ENCODE peak calls at places on chromosomes 12 and 14, in five cellular contexts. N, D, K, A and Q are unnamed samples.

GRCh38 chr12:69925291-69925690 is 100.3 kb downstream of the MYRFL start:
- DNase-seq in K (no peak), D (no peak), N (no peak), A (peak), Q (no peak)

GRCh38 chr12:27840229-27840999 is 60.4 kb upstream of the MANSC4 start:
- DNase-seq in N (no peak), D (no peak), A (peak), K (no peak), Q (no peak)

GRCh38 chr12:120767071-120768024 is 41.7 kb downstream of the ACADS start:
- DNase-seq in K (no peak), A (no peak), N (no peak), D (no peak), Q (no peak)

GRCh38 chr14:75491376-75491978 is 30.8 kb upstream of the BATF start:
- DNase-seq in N (no peak), D (no peak), A (no peak), K (no peak), Q (no peak)

GRCh38 chr12:65658360-65658759 is 165.9 kb upstream of the HMGA2 start:
- DNase-seq in D (no peak), K (no peak), N (no peak), A (no peak), Q (no peak)

GRCh38 chr14:23252420-23253333 is 14.9 kb downstream of the RNF212B start:
- DNase-seq in K (no peak), A (no peak), D (no peak), N (no peak), Q (no peak)

GRCh38 chr12:132268674-132269073 is 60.7 kb downstream of the GALNT9 start:
- DNase-seq in D (no peak), K (no peak), N (no peak), A (no peak), Q (no peak)

GRCh38 chr14:60094306-60094897 is 2.7 kb downstream of the PCNX4 start:
- DNase-seq in N (no peak), K (peak), D (peak), A (peak), Q (peak)

GRCh38 chr12:32223941-32224340 is 117.3 kb downstream of the BICD1 start:
- DNase-seq in A (no peak), D (no peak), K (no peak), N (no peak), Q (no peak)

GRCh38 chr12:120362516-120363273 is 6.3 kb downstream of the MSI1 start:
- DNase-seq in K (no peak), D (no peak), N (no peak), A (no peak), Q (no peak)

GRCh38 chr12:76025601-76026575 is 5.7 kb downstream of the PHLDA1 start:
- DNase-seq in N (no peak), A (no peak), D (no peak), K (no peak), Q (no peak)

GRCh38 chr14:49506650-49507049 is 79.5 kb downstream of the RPS29 start:
- DNase-seq in D (no peak), K (no peak), A (no peak), N (no peak), Q (no peak)

GRCh38 chr14:54189358-54190354 is 207.2 kb upstream of the CDKN3 start:
- DNase-seq in N (no peak), D (peak), A (no peak), K (peak), Q (peak)

GRCh38 chr12:29041621-29042020 is 107.5 kb upstream of the FAR2 start:
- DNase-seq in K (peak), N (no peak), A (no peak), D (peak), Q (no peak)

GRCh38 chr12:27534060-27534764 is 10.2 kb downstream of the PPFIBP1 start:
- DNase-seq in A (peak), D (no peak), K (no peak), N (no peak), Q (no peak)

GRCh38 chr14:56194062-56194461 is 75.9 kb downstream of the PELI2 start:
- DNase-seq in N (no peak), K (no peak), D (no peak), A (no peak), Q (no peak)

GRCh38 chr14:32200368-32201195 is 1.3 kb upstream of the RNU6-7 start:
- DNase-seq in A (no peak), D (no peak), N (no peak), K (no peak), Q (no peak)

GRCh38 chr12:19873146-19873545 is 433.9 kb downstream of the AEBP2 start:
- DNase-seq in A (no peak), D (no peak), K (no peak), N (no peak), Q (no peak)

GRCh38 chr14:81313775-81314429 is 86.2 kb downstream of the STON2 start:
- DNase-seq in N (no peak), K (no peak), A (no peak), D (peak), Q (peak)

GRCh38 chr12:58554522-58555157 is 365.7 kb downstream of the LRIG3 start:
- DNase-seq in K (no peak), D (no peak), N (no peak), A (no peak), Q (no peak)

GRCh38 chr14:61474671-61475070 is 153.3 kb downstream of the PRKCH start:
- DNase-seq in K (no peak), D (no peak), A (no peak), N (no peak), Q (peak)

GRCh38 chr14:91154851-91155625 is 41.2 kb downstream of the DGLUCY start:
- DNase-seq in K (peak), N (no peak), A (no peak), D (peak), Q (peak)

GRCh38 chr12:12070674-12071661 is at the start of gene BCL2L14:
- DNase-seq in K (peak), A (peak), D (no peak), N (no peak), Q (no peak)

GRCh38 chr12:6494351-6494743 is 445 bp downstream of the NCAPD2 start:
- DNase-seq in D (no peak), K (no peak), A (no peak), N (no peak), Q (no peak)

GRCh38 chr12:83256581-83256980 is 569.9 kb downstream of the TMTC2 start:
- DNase-seq in D (no peak), N (no peak), K (no peak), A (no peak), Q (no peak)

GRCh38 chr12:117680311-117680710 is 288.5 kb downstream of the KSR2 start:
- DNase-seq in K (no peak), A (no peak), D (peak), N (no peak), Q (no peak)

GRCh38 chr12:34404377-34405285 is 382.3 kb downstream of the ALG10 start:
- DNase-seq in D (no peak), A (no peak), K (no peak), N (no peak), Q (no peak)

GRCh38 chr14:63901434-63902085 is 48.8 kb downstream of the SYNE2 start:
- DNase-seq in K (no peak), N (no peak), A (no peak), D (peak), Q (no peak)

GRCh38 chr12:2154050-2154449 is 101.3 kb downstream of the CACNA1C start:
- DNase-seq in K (no peak), N (no peak), A (no peak), D (peak), Q (no peak)

GRCh38 chr12:26636710-26637328 is 196.2 kb downstream of the ITPR2 start:
- DNase-seq in N (no peak), A (no peak), D (peak), K (no peak), Q (peak)

GRCh38 chr12:19937161-19937560 is 431.2 kb upstream of the PDE3A start:
- DNase-seq in K (no peak), A (no peak), N (no peak), D (no peak), Q (no peak)

GRCh38 chr14:91291786-91292405 is 47.4 kb upstream of the GPR68 start:
- DNase-seq in D (no peak), K (no peak), N (no peak), A (no peak), Q (no peak)

GRCh38 chr12:43282106-43282505 is 269.9 kb downstream of the ADAMTS20 start:
- DNase-seq in N (no peak), A (no peak), D (no peak), K (peak), Q (peak)

GRCh38 chr14:65170768-65171251 is 68.5 kb upstream of the MAX start:
- DNase-seq in D (peak), K (no peak), A (peak), N (peak), Q (peak)

GRCh38 chr12:115922952-115923564 is 354.4 kb downstream of the MED13L start:
- DNase-seq in K (peak), A (peak), N (no peak), D (no peak), Q (no peak)